ENCODE peak calls at places on chromosomes 13 and 19, in four cellular contexts. E is pancreas; V is GM20000; Z is activated CD4-positive, alpha-beta T cell treated with anti-CD3 and anti-CD28 coated beads, Interleukin-2, amount 10 ng/mL, durations not matched to agents 7 days and 5 days. B is an unnamed sample.

GRCh38 chr13:76758738-76759137 is 127.5 kb downstream of the KCTD12 start:
- DNase-seq in Z (no peak), E (no peak), V (no peak), B (no peak)

GRCh38 chr13:39965309-39965708 is 309.8 kb downstream of the COG6 start:
- DNase-seq in E (no peak), Z (no peak), V (no peak), B (no peak)

GRCh38 chr13:80814541-80814940 is 473.6 kb upstream of the SPRY2 start:
- DNase-seq in V (no peak), E (no peak), Z (no peak), B (no peak)

GRCh38 chr19:35006342-35006998 is 6.3 kb downstream of the GRAMD1A start:
- DNase-seq in Z (no peak), V (no peak), E (peak), B (peak)

GRCh38 chr19:14048439-14049153 is 13.3 kb downstream of the PALM3 start:
- DNase-seq in Z (peak), V (peak), E (no peak), B (peak)

GRCh38 chr19:17219286-17219685 is 4.1 kb downstream of the USE1 start:
- DNase-seq in V (no peak), E (no peak), Z (no peak), B (no peak)

GRCh38 chr19:9309139-9309973 is at the start of gene ZNF699:
- DNase-seq in Z (peak), E (peak), V (peak), B (peak)

GRCh38 chr13:93259527-93260080 is 33.0 kb downstream of the GPC6 start:
- DNase-seq in E (no peak), Z (no peak), V (no peak), B (no peak)

GRCh38 chr13:112210401-112210800 is 143.5 kb downstream of the SOX1 start:
- DNase-seq in V (no peak), Z (no peak), E (no peak), B (no peak)

GRCh38 chr19:29667390-29667783 is 2.1 kb downstream of the PLEKHF1 start:
- DNase-seq in V (no peak), Z (no peak), E (no peak), B (no peak)

GRCh38 chr13:50461189-50461588 is 382.3 kb downstream of the DLEU7 start:
- DNase-seq in Z (no peak), V (no peak), E (no peak), B (no peak)

B was measured in colonic mucosa.